ENCODE peak calls at places on chromosomes 13 and 19, in five cellular contexts. One of them, this sample, is unnamed.

GRCh38 chr19:56507446-56508281 is at the start of gene ZNF471:
- DNase-seq in fibroblast of the aortic adventitia: peak; percentile 98
- DNase-seq in suprapubic skin: peak; percentile 98
- DNase-seq in A549: peak; percentile 79
- DNase-seq in lower lobe of right lung: peak; percentile 97
- DNase-seq in this sample: peak; percentile 97

GRCh38 chr19:41612483-41612882 is 14.4 kb downstream of the CEACAM4 start:
- DNase-seq in fibroblast of the aortic adventitia: no peak
- DNase-seq in suprapubic skin: no peak
- DNase-seq in lower lobe of right lung: no peak
- DNase-seq in A549: no peak
- DNase-seq in this sample: no peak

GRCh38 chr19:58305932-58306323 is 751 bp downstream of the ERVK3-1 start:
- DNase-seq in suprapubic skin: no peak
- DNase-seq in fibroblast of the aortic adventitia: no peak
- DNase-seq in A549: no peak
- DNase-seq in lower lobe of right lung: no peak
- DNase-seq in this sample: no peak

GRCh38 chr19:9597027-9597426 is 12.7 kb upstream of the ZNF121 start:
- DNase-seq in suprapubic skin: no peak
- DNase-seq in A549: no peak
- DNase-seq in fibroblast of the aortic adventitia: peak; percentile 84
- DNase-seq in lower lobe of right lung: no peak
- DNase-seq in this sample: no peak

GRCh38 chr13:21326155-21327030 is 132.7 kb downstream of the ZDHHC20 start:
- DNase-seq in lower lobe of right lung: no peak
- DNase-seq in fibroblast of the aortic adventitia: peak; percentile 48
- DNase-seq in A549: no peak
- DNase-seq in suprapubic skin: no peak
- DNase-seq in this sample: no peak

GRCh38 chr19:45404557-45405434 is at the start of gene PPP1R13L:
- DNase-seq in A549: peak; percentile 96
- DNase-seq in suprapubic skin: peak; percentile 94
- DNase-seq in lower lobe of right lung: peak; percentile 94
- DNase-seq in fibroblast of the aortic adventitia: peak; percentile 63
- DNase-seq in this sample: peak; percentile 96

GRCh38 chr13:32212420-32212819 is 102.7 kb downstream of the ZAR1L start:
- DNase-seq in suprapubic skin: no peak
- DNase-seq in fibroblast of the aortic adventitia: peak; percentile 91
- DNase-seq in lower lobe of right lung: no peak
- DNase-seq in A549: no peak
- DNase-seq in this sample: no peak

GRCh38 chr13:93857126-93857525 is 622.4 kb downstream of the DCT start:
- DNase-seq in suprapubic skin: no peak
- DNase-seq in fibroblast of the aortic adventitia: peak; percentile 61
- DNase-seq in lower lobe of right lung: no peak
- DNase-seq in A549: no peak
- DNase-seq in this sample: no peak

GRCh38 chr19:17259118-17259780 is 5.3 kb downstream of the USHBP1 start:
- DNase-seq in lower lobe of right lung: no peak
- DNase-seq in suprapubic skin: no peak
- DNase-seq in A549: no peak
- DNase-seq in fibroblast of the aortic adventitia: no peak
- DNase-seq in this sample: no peak

GRCh38 chr13:26759156-26759906 is 1.3 kb downstream of the GPR12 start:
- DNase-seq in fibroblast of the aortic adventitia: no peak
- DNase-seq in lower lobe of right lung: no peak
- DNase-seq in A549: no peak
- DNase-seq in suprapubic skin: no peak
- DNase-seq in this sample: no peak

GRCh38 chr13:23753523-23753922 is 135.7 kb downstream of the MIPEP start:
- DNase-seq in suprapubic skin: no peak
- DNase-seq in fibroblast of the aortic adventitia: peak; percentile 47
- DNase-seq in lower lobe of right lung: no peak
- DNase-seq in A549: peak; percentile 69
- DNase-seq in this sample: no peak

GRCh38 chr13:40200273-40200978 is 466.0 kb downstream of the FOXO1 start:
- DNase-seq in lower lobe of right lung: no peak
- DNase-seq in suprapubic skin: no peak
- DNase-seq in fibroblast of the aortic adventitia: no peak
- DNase-seq in A549: no peak
- DNase-seq in this sample: no peak

GRCh38 chr19:15869109-15869555 is 28.7 kb downstream of the CYP4F2 start:
- DNase-seq in lower lobe of right lung: no peak
- DNase-seq in A549: peak; percentile 56
- DNase-seq in suprapubic skin: no peak
- DNase-seq in fibroblast of the aortic adventitia: peak; percentile 16
- DNase-seq in this sample: no peak

GRCh38 chr19:39671739-39672363 is 16.1 kb downstream of the LGALS16 start:
- DNase-seq in lower lobe of right lung: no peak
- DNase-seq in fibroblast of the aortic adventitia: peak; percentile 66
- DNase-seq in A549: peak; percentile 83
- DNase-seq in suprapubic skin: no peak
- DNase-seq in this sample: no peak

DNA sequence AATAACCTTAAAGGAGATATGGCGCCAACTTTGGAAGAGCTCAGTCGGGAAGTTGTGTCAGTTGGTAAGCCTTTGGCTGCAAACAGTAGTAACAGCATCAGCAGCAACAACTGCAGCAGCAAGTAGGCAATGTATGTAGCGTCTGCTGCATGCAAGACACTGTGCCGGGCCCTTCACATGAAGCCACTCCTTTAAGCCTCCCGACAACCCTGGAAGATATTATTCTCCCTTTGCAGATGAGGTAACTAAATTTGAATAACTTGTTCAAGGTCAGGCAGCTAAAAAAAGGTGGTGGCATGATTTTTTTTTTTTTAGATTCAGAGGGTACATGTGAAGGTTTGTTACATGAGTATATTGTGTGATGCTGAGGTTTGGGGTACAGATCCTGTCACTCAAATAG is 19.7 kb downstream of the SIPA1L3 start:
- DNase-seq in lower lobe of right lung: no peak
- DNase-seq in fibroblast of the aortic adventitia: no peak
- DNase-seq in A549: no peak
- DNase-seq in suprapubic skin: no peak
- DNase-seq in this sample: no peak
- H3K4me3 ChIP-seq in lower lobe of right lung: no peak overlapping the region
- H3K4me3 ChIP-seq in fibroblast of the aortic adventitia: no peak overlapping the region
- H3K4me3 ChIP-seq in A549: no peak overlapping the region
- H3K4me3 ChIP-seq in suprapubic skin: no peak overlapping the region
- H3K4me3 ChIP-seq in this sample: no peak overlapping the region

DNA sequence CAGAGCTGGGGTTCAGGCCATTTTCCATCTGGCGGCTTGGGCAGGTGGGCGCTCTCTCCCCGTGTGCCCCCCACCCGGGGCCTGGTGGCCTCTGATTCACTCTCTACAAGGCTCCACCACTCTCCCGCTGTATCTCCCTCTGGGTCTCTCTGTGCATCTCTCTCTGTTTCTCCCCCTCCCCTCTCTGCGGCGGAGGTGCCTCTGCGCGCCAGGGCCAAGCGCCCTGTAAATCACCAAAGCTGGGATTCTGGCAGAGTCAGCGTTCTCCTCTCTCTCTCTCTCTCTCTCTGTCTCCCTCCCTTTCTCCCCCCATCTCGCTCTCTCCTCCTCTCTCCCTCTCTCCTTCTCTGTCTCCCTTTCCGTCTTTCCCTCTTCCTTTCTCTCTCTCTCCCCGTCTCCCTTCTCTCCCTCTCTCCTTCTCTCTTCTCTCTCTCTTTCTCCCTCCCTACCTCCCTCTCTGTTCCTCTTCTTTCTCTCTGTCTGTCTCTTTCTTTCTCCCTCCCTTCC is 3.9 kb downstream of the NFIC start:
- DNase-seq in lower lobe of right lung: no peak
- DNase-seq in suprapubic skin: no peak
- DNase-seq in A549: no peak
- DNase-seq in fibroblast of the aortic adventitia: no peak
- DNase-seq in this sample: no peak
- H3K4me3 ChIP-seq in lower lobe of right lung: peak overlapping the region; percentile 76
- H3K4me3 ChIP-seq in suprapubic skin: peak overlapping the region; percentile 72
- H3K4me3 ChIP-seq in A549: peak overlapping the region; percentile 83
- H3K4me3 ChIP-seq in fibroblast of the aortic adventitia: peak overlapping the region; percentile 78
- H3K4me3 ChIP-seq in this sample: peak overlapping the region; percentile 89

GRCh38 chr13:19861762-19862161 is 1.7 kb downstream of the ZMYM5 start:
- DNase-seq in fibroblast of the aortic adventitia: no peak
- DNase-seq in lower lobe of right lung: no peak
- DNase-seq in suprapubic skin: no peak
- DNase-seq in A549: no peak
- DNase-seq in this sample: no peak
- H3K4me3 ChIP-seq in fibroblast of the aortic adventitia: peak overlapping the region; percentile 87
- H3K4me3 ChIP-seq in lower lobe of right lung: peak overlapping the region; percentile 89
- H3K4me3 ChIP-seq in suprapubic skin: peak overlapping the region; percentile 67
- H3K4me3 ChIP-seq in A549: peak overlapping the region; percentile 67
- H3K4me3 ChIP-seq in this sample: peak overlapping the region; percentile 75

DNA sequence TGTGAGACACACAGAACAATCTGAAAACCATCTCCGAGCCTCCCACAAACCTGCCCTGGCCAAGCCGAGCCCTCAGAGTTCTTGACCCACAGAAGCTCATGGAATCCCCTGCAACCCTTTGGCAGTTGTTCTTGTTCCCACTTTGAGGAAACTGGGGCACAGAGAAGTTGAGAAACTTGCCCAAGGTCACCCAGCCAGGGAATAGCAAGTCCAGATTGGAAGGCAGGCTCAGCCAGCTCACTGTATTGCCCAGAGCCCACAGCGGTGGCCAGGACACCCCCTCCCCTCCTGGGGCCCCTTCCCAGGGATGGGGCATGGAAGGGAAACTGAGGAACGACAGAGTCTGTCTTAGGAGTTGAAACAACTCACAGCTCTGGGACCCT is 1.8 kb downstream of the ZSWIM4 start:
- DNase-seq in suprapubic skin: no peak
- DNase-seq in fibroblast of the aortic adventitia: no peak
- DNase-seq in A549: no peak
- DNase-seq in lower lobe of right lung: no peak
- DNase-seq in this sample: no peak
- H3K4me3 ChIP-seq in suprapubic skin: peak overlapping the region; percentile 87
- H3K4me3 ChIP-seq in fibroblast of the aortic adventitia: peak overlapping the region; percentile 78
- H3K4me3 ChIP-seq in A549: peak overlapping the region; percentile 99
- H3K4me3 ChIP-seq in lower lobe of right lung: peak overlapping the region; percentile 79
- H3K4me3 ChIP-seq in this sample: peak overlapping the region; percentile 91

DNA sequence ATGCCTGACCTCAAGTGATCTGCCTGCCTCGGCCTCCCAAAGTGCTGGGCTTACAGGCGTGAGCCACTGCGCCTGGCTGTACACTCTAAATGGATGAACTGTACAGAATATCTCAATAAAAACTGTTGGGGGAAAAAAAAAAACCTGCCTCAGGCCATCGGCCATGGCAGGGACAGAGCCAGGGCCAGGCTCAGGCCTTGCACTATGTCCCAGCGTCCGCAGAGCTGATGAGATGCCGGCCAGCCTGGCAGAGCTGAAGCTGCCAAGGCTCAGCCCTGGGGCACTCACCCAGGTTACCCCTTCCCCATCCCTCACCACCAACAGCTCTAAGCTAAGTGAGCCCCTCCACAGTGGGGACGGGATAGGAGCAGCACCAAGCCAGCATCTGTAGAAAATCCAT is 6.1 kb downstream of the PPP6R1 start:
- DNase-seq in lower lobe of right lung: no peak
- DNase-seq in suprapubic skin: no peak
- DNase-seq in A549: no peak
- DNase-seq in fibroblast of the aortic adventitia: no peak
- DNase-seq in this sample: no peak
- H3K4me3 ChIP-seq in lower lobe of right lung: no peak overlapping the region
- H3K4me3 ChIP-seq in suprapubic skin: no peak overlapping the region
- H3K4me3 ChIP-seq in A549: no peak overlapping the region
- H3K4me3 ChIP-seq in fibroblast of the aortic adventitia: no peak overlapping the region
- H3K4me3 ChIP-seq in this sample: no peak overlapping the region

DNA sequence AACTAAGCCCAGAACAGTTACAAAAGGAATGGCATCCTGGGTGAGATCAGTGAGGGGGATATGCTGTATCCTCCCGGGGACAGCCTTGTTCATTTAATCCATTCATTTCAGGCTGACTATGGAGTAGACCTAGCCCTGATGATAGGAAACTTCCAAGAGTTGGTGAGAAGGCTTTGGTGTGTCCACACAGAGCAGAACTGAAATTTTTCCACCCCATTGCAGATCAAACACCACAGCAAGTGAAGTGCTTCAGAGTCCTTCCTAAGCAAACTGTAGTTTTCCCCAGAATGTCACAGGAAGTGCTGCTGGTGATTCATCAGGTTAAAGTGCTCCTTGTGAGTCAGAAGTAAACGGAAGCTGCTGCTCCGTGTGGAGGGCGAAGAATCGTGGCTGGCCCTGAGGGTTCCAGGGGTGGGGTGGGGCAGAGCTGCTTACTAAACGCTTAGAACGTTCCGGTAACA is 113.2 kb downstream of the TEX26 start:
- DNase-seq in lower lobe of right lung: peak; percentile 88
- DNase-seq in A549: peak; percentile 90
- DNase-seq in suprapubic skin: peak; percentile 70
- DNase-seq in fibroblast of the aortic adventitia: peak; percentile 92
- DNase-seq in this sample: peak; percentile 61
- H3K4me3 ChIP-seq in lower lobe of right lung: no peak overlapping the region
- H3K4me3 ChIP-seq in A549: no peak overlapping the region
- H3K4me3 ChIP-seq in suprapubic skin: peak overlapping the region; percentile 17
- H3K4me3 ChIP-seq in fibroblast of the aortic adventitia: no peak overlapping the region
- H3K4me3 ChIP-seq in this sample: no peak overlapping the region

GRCh38 chr19:13255719-13256059 is 105.5 kb downstream of the IER2 start:
- DNase-seq in lower lobe of right lung: no peak
- DNase-seq in A549: no peak
- DNase-seq in suprapubic skin: no peak
- DNase-seq in fibroblast of the aortic adventitia: no peak
- DNase-seq in this sample: no peak

GRCh38 chr19:13256918-13257317 is 106.7 kb downstream of the IER2 start:
- DNase-seq in lower lobe of right lung: no peak
- DNase-seq in fibroblast of the aortic adventitia: no peak
- DNase-seq in A549: no peak
- DNase-seq in suprapubic skin: no peak
- DNase-seq in this sample: no peak

GRCh38 chr19:13262450-13262849 is 112.2 kb downstream of the IER2 start:
- DNase-seq in lower lobe of right lung: no peak
- DNase-seq in A549: peak; percentile 45
- DNase-seq in fibroblast of the aortic adventitia: peak; percentile 74
- DNase-seq in suprapubic skin: no peak
- DNase-seq in this sample: no peak

GRCh38 chr19:13255041-13255718 is 105.0 kb downstream of the IER2 start:
- DNase-seq in A549: no peak
- DNase-seq in fibroblast of the aortic adventitia: no peak
- DNase-seq in lower lobe of right lung: no peak
- DNase-seq in suprapubic skin: no peak
- DNase-seq in this sample: no peak

GRCh38 chr19:13260883-13261653 is 110.9 kb downstream of the IER2 start:
- DNase-seq in lower lobe of right lung: no peak
- DNase-seq in fibroblast of the aortic adventitia: peak; percentile 87
- DNase-seq in A549: peak; percentile 49
- DNase-seq in suprapubic skin: no peak
- DNase-seq in this sample: peak; percentile 22
- H3K4me3 ChIP-seq in lower lobe of right lung: no peak overlapping the region
- H3K4me3 ChIP-seq in fibroblast of the aortic adventitia: no peak overlapping the region
- H3K4me3 ChIP-seq in A549: no peak overlapping the region
- H3K4me3 ChIP-seq in suprapubic skin: no peak overlapping the region
- H3K4me3 ChIP-seq in this sample: no peak overlapping the region